ENCODE peak calls at places on chromosomes 11 and 22, in nine cellular contexts. X is HCT116, M is mesendoderm, I is upper lobe of right lung, R is neural progenitor cell, E is lower lobe of right lung, Q is cardiac muscle cell, P is adipocyte, W is kidney. S is an unnamed sample. For H3K4me1, the result is how much of the 10 kb centered on the place peaks cover.

GRCh38 chr22:16915711-16916110 is 90.5 kb upstream of the XKR3 start:
- DNase-seq in R (no peak), W (no peak), Q (no peak), I (no peak), X (no peak), E (no peak), M (no peak), P (no peak), S (no peak)

GRCh38 chr22:42623301-42623751 is 8.6 kb upstream of the POLDIP3 start:
- DNase-seq in I (no peak), W (no peak), Q (no peak), P (no peak), E (no peak), R (no peak), X (no peak), M (no peak), S (no peak)

GRCh38 chr11:126518996-126519351 is 163.5 kb downstream of the ST3GAL4 start:
- DNase-seq in X (no peak), R (no peak), W (no peak), I (peak), Q (no peak), M (peak), P (no peak), E (no peak), S (no peak)

GRCh38 chr11:75667831-75668507 is 869 bp downstream of the MAP6 start:
- DNase-seq in M (peak), Q (peak), W (peak), P (peak), R (peak), I (peak), E (peak), X (no peak), S (peak)

GRCh38 chr11:69878927-69879733 is 59.9 kb upstream of the FGF3 start:
- DNase-seq in I (peak), M (no peak), E (peak), Q (no peak), P (no peak), R (no peak), X (no peak), W (peak), S (no peak)

GRCh38 chr11:61349189-61349751 is 12.4 kb downstream of the CYB561A3 start:
- DNase-seq in X (no peak), I (no peak), R (no peak), E (no peak), P (no peak), Q (no peak), W (no peak), M (no peak), S (no peak)

GRCh38 chr11:75351541-75352416 is at the start of gene ARRB1:
- DNase-seq in Q (peak), M (peak), W (peak), I (peak), R (peak), X (no peak), E (peak), P (peak), S (peak)

GRCh38 chr11:64048042-64048854 is 12.5 kb downstream of the FLRT1 start:
- DNase-seq in W (no peak), M (no peak), E (no peak), X (no peak), R (peak), Q (no peak), I (no peak), P (no peak), S (no peak)

GRCh38 chr11:76901144-76901543 is 40.4 kb downstream of the ACER3 start:
- DNase-seq in P (no peak), R (no peak), Q (no peak), M (no peak), W (no peak), X (no peak), E (no peak), I (no peak), S (no peak)

GRCh38 chr11:122778148-122778547 is 60.2 kb upstream of the CRTAM start:
- DNase-seq in W (no peak), E (no peak), R (no peak), P (no peak), I (no peak), X (no peak), M (no peak), Q (no peak), S (peak)

GRCh38 chr11:62669420-62670161 is 1.9 kb upstream of the UQCC3 start:
- DNase-seq in Q (no peak), E (no peak), P (no peak), W (no peak), R (peak), I (no peak), X (no peak), M (peak), S (no peak)

GRCh38 chr11:74006743-74007304 is 2.1 kb downstream of the UCP3 start:
- DNase-seq in M (no peak), I (no peak), W (no peak), E (no peak), Q (no peak), R (no peak), X (no peak), P (no peak), S (no peak)

GRCh38 chr11:74009230-74009547 is 304 bp upstream of the UCP3 start:
- DNase-seq in Q (no peak), I (no peak), X (no peak), M (no peak), P (no peak), W (no peak), E (no peak), R (no peak), S (no peak)

GRCh38 chr11:74005721-74006517 is 3.0 kb downstream of the UCP3 start:
- DNase-seq in I (peak), E (no peak), M (no peak), R (no peak), Q (no peak), P (no peak), W (no peak), X (no peak), S (no peak)

GRCh38 chr11:74008373-74009229 is at the start of gene UCP3:
- DNase-seq in R (no peak), X (no peak), Q (no peak), I (no peak), W (no peak), P (no peak), E (no peak), M (no peak), S (no peak)

GRCh38 chr11:74007691-74008372 is 1.1 kb downstream of the UCP3 start:
- DNase-seq in W (no peak), Q (no peak), M (no peak), X (no peak), R (no peak), P (no peak), I (no peak), E (no peak), S (no peak)
- H3K4me1 ChIP-seq in W (under half), Q (under half), M (under half), X (under half), R (under half), P (under half), I (under half), E (under half), S (under half)

GRCh38 chr11:114064216-114064615 is 4.7 kb downstream of the ZBTB16 start:
- DNase-seq in E (no peak), P (no peak), M (no peak), I (no peak), X (no peak), W (no peak), Q (no peak), R (no peak), S (no peak)

GRCh38 chr11:114063829-114064201 is 4.3 kb downstream of the ZBTB16 start:
- DNase-seq in W (no peak), I (no peak), Q (no peak), R (no peak), M (no peak), X (no peak), P (no peak), E (no peak), S (no peak)

GRCh38 chr11:114063149-114063828 is 3.8 kb downstream of the ZBTB16 start:
- DNase-seq in Q (no peak), M (no peak), I (no peak), R (no peak), E (no peak), W (no peak), P (no peak), X (no peak), S (no peak)

GRCh38 chr11:114066046-114066648 is 6.6 kb downstream of the ZBTB16 start:
- DNase-seq in R (no peak), W (no peak), P (no peak), M (no peak), Q (no peak), X (no peak), E (no peak), I (no peak), S (no peak)

GRCh38 chr11:114065094-114065493 is 5.6 kb downstream of the ZBTB16 start:
- DNase-seq in I (no peak), Q (no peak), M (no peak), W (no peak), X (no peak), P (no peak), R (no peak), E (no peak), S (no peak)
- H3K4me1 ChIP-seq in I (under half), Q (under half), M (under half), W (under half), X (under half), P (half or more), R (under half), E (half or more), S (under half)

GRCh38 chr11:57399928-57400578 is 9.6 kb upstream of the PRG2 start:
- DNase-seq in W (no peak), P (no peak), I (no peak), E (no peak), R (no peak), M (no peak), Q (no peak), X (no peak), S (no peak)

GRCh38 chr11:57405271-57405890 is 14.9 kb upstream of the PRG2 start:
- DNase-seq in W (no peak), M (no peak), P (no peak), Q (no peak), I (no peak), R (no peak), E (no peak), X (no peak), S (no peak)

GRCh38 chr11:57403176-57404147 is 13.0 kb upstream of the PRG2 start:
- DNase-seq in E (no peak), X (no peak), P (no peak), W (no peak), Q (no peak), R (no peak), I (no peak), M (no peak), S (no peak)

GRCh38 chr11:57399221-57399620 is 8.8 kb upstream of the PRG2 start:
- DNase-seq in X (no peak), E (no peak), P (no peak), Q (no peak), M (peak), W (no peak), I (no peak), R (no peak), S (no peak)

DNA sequence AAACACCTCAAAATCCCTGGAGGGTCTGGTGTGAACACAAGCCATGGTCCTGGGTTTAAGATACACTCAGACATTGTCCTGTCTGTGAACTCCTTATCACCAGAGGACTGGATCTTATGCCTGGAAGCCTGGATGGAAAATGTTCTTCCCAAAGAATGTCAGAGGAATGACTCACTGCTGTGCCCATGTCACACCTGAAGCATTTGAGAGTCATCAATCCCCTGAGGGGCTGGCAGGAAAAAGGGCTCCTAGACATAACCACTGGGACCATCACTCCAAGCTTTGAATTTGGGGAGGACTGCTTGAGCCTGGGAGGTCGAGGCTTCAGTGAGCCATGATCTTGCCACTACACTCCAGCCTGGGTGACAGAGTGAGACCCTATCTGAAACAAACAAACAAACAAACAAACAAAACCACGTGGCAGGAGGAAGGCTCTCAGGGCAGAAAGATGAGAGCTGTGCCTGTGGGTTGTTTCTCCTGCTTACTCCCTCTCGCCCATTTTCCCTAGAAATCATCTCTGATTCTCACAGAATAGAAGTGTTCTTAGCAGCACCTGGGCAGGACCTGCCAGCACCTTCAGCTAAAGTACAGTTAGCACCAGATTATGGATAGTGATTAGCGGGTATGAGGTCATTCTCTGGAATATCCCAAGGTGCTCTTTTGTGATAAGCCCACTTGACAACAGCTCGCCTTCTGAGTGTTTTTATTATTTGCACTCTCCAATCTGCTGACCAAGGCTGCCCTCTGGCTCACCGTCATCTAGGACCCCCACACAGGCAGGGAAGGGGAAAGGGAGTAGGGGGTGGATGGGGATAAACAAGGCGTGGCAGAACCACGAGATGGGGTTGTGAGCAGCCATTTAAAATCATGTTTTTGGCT is 12.0 kb upstream of the PRG2 start:
- DNase-seq in M (peak), Q (peak), P (no peak), E (no peak), X (peak), I (no peak), W (no peak), R (no peak), S (no peak)
- H3K4me1 ChIP-seq in M (under half), Q (under half), P (under half), E (under half), X (under half), I (under half), W (under half), R (under half), S (under half)

GRCh38 chr11:19931768-19932369 is 219.2 kb downstream of the NAV2 start:
- DNase-seq in X (no peak), M (no peak), W (no peak), P (no peak), R (no peak), E (no peak), I (no peak), Q (no peak), S (no peak)

GRCh38 chr11:19933801-19934488 is 221.3 kb downstream of the NAV2 start:
- DNase-seq in R (no peak), W (no peak), M (no peak), P (no peak), Q (no peak), X (no peak), E (no peak), I (no peak), S (no peak)

GRCh38 chr11:19931141-19931767 is 218.6 kb downstream of the NAV2 start:
- DNase-seq in P (peak), M (no peak), Q (peak), I (no peak), W (no peak), R (peak), E (no peak), X (no peak), S (peak)

GRCh38 chr11:19934828-19935259 is 222.2 kb downstream of the NAV2 start:
- DNase-seq in M (peak), R (no peak), I (no peak), Q (no peak), X (no peak), P (peak), E (no peak), W (no peak), S (peak)

GRCh38 chr11:19933132-19933735 is 220.6 kb downstream of the NAV2 start:
- DNase-seq in P (no peak), Q (no peak), M (no peak), W (peak), I (no peak), E (no peak), R (no peak), X (no peak), S (no peak)
- H3K4me1 ChIP-seq in P (under half), Q (under half), M (under half), W (under half), I (under half), E (under half), R (under half), X (under half), S (under half)

S was measured in fibroblast of lung.